ENCODE peak calls at places on chromosomes 2 and 18, in five cellular contexts. G, Q, Z, D and P are unnamed samples.

GRCh38 chr2:68330691-68331090 is 10.9 kb upstream of the CNRIP1 start:
- DNase-seq in G (peak; percentile 57), Q (no peak), Z (no peak), D (no peak), P (no peak)

GRCh38 chr2:71347517-71347916 is 15.9 kb downstream of the ZNF638 start:
- DNase-seq in G (peak; percentile 23), Q (peak; percentile 30), Z (no peak), D (no peak), P (no peak)

GRCh38 chr2:63903003-63903402 is 61.3 kb downstream of the UGP2 start:
- DNase-seq in G (peak; percentile 26), Q (no peak), Z (no peak), D (no peak), P (no peak)

GRCh38 chr18:13239557-13239956 is 21.0 kb downstream of the LDLRAD4 start:
- DNase-seq in G (no peak), Q (no peak), Z (no peak), D (no peak), P (no peak)

GRCh38 chr2:196315388-196316049 is 144.1 kb upstream of the STK17B start:
- DNase-seq in G (peak; percentile 49), Q (no peak), Z (no peak), D (no peak), P (peak; percentile 76)

GRCh38 chr2:175855794-175856453 is 146.1 kb downstream of the LNPK start:
- DNase-seq in G (peak; percentile 45), Q (no peak), Z (no peak), D (no peak), P (no peak)

GRCh38 chr2:237867465-237867864 is 8.0 kb downstream of the RAMP1 start:
- DNase-seq in G (no peak), Q (no peak), Z (no peak), D (no peak), P (no peak)

GRCh38 chr18:62979172-62979571 is 263.8 kb downstream of the PHLPP1 start:
- DNase-seq in G (peak; percentile 96), Q (no peak), Z (no peak), D (no peak), P (no peak)

GRCh38 chr2:54763636-54764291 is 40.3 kb downstream of the EML6 start:
- DNase-seq in G (no peak), Q (no peak), Z (no peak), D (no peak), P (peak; percentile 38)

GRCh38 chr2:43887176-43887575 is 48.4 kb downstream of the ABCG8 start:
- DNase-seq in G (no peak), Q (no peak), Z (no peak), D (no peak), P (no peak)

GRCh38 chr2:240429872-240430491 is 5.5 kb upstream of the GPC1 start:
- DNase-seq in G (no peak), Q (no peak), Z (peak; percentile 45), D (no peak), P (no peak)

GRCh38 chr2:224401641-224402342 is at the start of gene FAM124B:
- DNase-seq in G (peak; percentile 42), Q (peak; percentile 36), Z (no peak), D (no peak), P (no peak)

GRCh38 chr2:205743137-205743536 is 60.8 kb downstream of the NRP2 start:
- DNase-seq in G (no peak), Q (no peak), Z (no peak), D (no peak), P (no peak)

GRCh38 chr2:25410370-25410769 is 68.6 kb upstream of the DNMT3A start:
- DNase-seq in G (no peak), Q (no peak), Z (no peak), D (no peak), P (no peak)

GRCh38 chr18:49052891-49053644 is 102.3 kb upstream of the SMAD7 start:
- DNase-seq in G (peak; percentile 97), Q (no peak), Z (no peak), D (no peak), P (no peak)

GRCh38 chr2:230693411-230693810 is 19.2 kb upstream of the CAB39 start:
- DNase-seq in G (no peak), Q (no peak), Z (no peak), D (no peak), P (no peak)

DNA sequence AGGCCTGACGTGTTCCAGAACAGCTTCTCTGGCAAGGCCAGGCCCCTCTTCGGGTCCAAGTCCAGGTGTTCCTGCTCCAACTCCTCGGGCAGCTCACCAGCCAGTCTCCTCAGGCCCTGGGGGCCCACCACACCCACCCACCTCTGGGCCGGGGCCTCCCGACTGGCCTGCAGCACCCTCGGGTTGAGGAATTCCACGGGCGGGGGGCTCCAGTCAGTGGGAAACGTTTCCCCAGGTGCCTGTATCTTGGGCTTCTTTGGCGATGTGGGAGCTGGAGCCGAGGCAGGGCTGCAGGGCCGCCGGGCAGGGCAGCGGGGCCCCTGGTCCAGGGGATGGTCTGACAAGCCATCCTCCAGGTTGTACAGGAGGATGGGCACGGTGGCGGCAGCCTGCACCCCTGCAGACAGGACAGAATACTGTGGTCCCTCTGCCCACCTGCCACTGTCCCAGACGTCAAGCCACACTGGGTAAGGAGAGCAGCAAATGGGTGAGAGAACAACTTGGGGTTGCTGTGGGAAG is 14.4 kb downstream of the FAM178B start:
- DNase-seq in G (no peak), Q (no peak), Z (no peak), D (no peak), P (no peak)
- TF ChIP-seq MAFK in G (no peak), Q (no peak), Z (no peak), D (no peak), P (no peak)

DNA sequence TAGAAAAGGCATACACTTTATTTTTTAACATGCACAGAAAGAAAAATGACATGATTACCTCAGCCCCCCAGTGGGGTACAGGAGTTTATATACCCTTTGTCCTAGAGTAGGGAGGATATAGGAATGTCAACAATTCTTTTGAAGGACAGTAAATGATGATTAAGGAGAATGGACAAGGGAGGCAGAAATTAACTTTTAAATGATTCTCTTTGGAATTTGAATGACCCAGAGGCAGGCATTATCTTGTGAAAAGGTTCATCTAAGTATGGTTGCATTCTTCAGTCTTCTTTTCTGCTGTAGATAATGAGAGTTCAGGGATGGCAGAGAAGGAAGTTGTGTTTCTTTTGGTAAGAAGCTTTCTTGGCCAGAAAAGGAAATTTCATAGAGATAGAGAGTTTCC is 971.3 kb downstream of the CNTNAP5 start:
- DNase-seq in G (no peak), Q (no peak), Z (no peak), D (no peak), P (no peak)
- TF ChIP-seq RAD21 in G (no peak), Q (no peak), Z (no peak), D (no peak), P (no peak)

DNA sequence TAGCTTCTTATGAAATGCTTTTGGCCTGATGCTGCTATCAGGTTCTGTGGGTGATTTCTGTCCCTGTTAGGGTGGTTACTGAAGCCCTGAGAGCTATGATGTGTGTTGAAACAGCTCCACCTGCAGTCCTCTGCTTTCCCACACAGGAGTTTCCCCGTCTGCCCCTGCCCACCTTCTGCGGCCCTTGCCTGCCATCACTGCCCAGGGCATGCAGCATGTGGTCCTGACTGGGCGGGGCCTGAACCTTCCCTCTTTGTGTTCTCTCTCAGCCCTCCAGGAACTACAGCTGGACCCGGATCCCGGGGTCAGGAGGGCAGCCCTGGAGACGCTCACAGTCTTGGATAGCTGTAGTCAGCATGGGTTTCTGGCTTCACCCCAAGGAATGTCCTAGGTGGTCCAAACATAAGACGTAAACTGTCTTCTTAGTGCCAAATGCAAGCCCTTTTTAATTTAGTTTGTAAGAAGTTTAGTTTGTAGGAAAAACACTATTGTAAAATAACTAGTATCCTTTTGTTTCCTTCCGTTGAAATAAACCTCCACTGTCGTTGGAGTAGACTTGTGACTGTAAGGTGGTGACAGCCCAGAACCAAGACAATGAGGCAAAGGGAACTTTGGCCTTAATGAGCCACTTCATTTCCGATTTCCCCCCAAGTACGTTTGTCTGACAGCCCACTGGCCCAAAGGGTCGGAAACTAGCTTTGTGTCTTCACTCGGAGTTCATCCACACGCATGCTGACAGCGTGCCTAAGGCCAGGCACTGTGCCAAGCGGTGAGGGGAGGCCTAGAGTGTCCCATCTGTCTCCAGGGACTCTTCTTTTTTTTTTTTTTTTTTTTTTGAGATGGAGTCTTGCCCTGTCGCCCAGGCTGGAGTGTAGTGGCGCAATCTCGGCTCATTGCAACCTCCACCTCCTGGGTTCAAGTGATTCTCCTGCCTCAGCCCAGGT is 21.2 kb downstream of the HJURP start:
- DNase-seq in G (peak; percentile 73), Q (no peak), Z (peak; percentile 54), D (peak; percentile 38), P (peak; percentile 97)
- TF ChIP-seq MAFK in G (no peak), Q (no peak), Z (no peak), D (no peak), P (no peak)

GRCh38 chr18:52200406-52200805 is 139.6 kb upstream of the DCC start:
- DNase-seq in G (no peak), Q (no peak), Z (no peak), D (no peak), P (no peak)
- TF ChIP-seq RAD21 in G (no peak), Q (no peak), Z (no peak), D (no peak), P (no peak)

DNA sequence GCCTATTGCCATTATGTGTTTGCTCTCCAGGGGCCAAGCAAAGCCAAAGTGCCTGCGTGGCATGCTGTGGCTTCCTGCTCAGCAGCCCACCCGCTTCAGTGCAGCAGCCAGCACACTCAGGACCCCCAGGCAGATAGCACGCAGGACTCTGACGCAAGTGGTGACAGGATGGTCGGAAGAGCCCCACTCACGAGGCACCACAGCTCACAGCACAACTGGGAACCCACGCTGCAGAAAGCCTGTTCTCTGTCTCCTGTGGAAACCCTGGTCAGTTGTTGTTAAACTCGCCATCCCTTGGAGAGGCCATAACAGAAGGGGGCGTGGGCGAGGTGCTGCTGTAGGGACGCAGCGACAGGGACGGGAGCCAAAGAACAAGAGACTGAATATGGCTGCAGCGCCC is 76.4 kb downstream of the HDAC4 start:
- DNase-seq in G (no peak), Q (no peak), Z (no peak), D (no peak), P (no peak)
- TF ChIP-seq MAFK in G (no peak), Q (no peak), Z (no peak), D (no peak), P (no peak)

DNA sequence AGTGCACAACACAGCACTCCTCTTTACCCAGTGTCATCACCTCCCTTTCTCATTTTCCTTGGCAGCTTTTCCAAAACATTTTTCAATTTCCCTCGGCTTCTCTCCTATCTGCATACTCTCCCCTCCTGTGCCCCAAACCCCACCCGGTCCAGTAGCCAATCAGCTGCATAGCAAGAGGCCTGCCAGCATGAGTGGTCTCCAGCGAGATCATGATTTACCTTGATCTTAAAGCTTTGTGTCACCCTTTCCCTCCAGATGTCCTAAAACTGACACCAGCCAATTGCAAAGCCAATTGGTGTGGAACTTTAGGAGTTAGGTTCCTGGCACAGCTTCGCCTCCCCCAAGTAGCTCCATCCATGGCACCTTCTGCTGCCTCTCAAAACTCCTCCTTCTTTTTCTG is 45.2 kb upstream of the SH3RF3 start:
- DNase-seq in G (no peak), Q (no peak), Z (no peak), D (no peak), P (no peak)
- TF ChIP-seq RAD21 in G (no peak), Q (no peak), Z (no peak), D (no peak), P (no peak)

GRCh38 chr2:213043566-213043965 is 107.8 kb downstream of the IKZF2 start:
- DNase-seq in G (no peak), Q (no peak), Z (no peak), D (no peak), P (no peak)
- TF ChIP-seq MAFK in G (no peak), Q (no peak), Z (no peak), D (no peak), P (no peak)

GRCh38 chr2:101149241-101150192 is 1.7 kb downstream of the TBC1D8 start:
- DNase-seq in G (no peak), Q (no peak), Z (peak; percentile 74), D (no peak), P (peak; percentile 41)
- TF ChIP-seq RAD21 in G (no peak), Q (no peak), Z (peak; percentile 5), D (no peak), P (no peak)

GRCh38 chr2:233353769-233354499 is at the start of gene DGKD:
- DNase-seq in G (no peak), Q (peak; percentile 91), Z (peak; percentile 79), D (no peak), P (peak; percentile 45)
- TF ChIP-seq MAFK in G (no peak), Q (no peak), Z (no peak), D (no peak), P (no peak)